ENCODE peak calls at places on chromosomes 3 and 15, in five cellular contexts. K, N, Q, V and Y are unnamed samples.

GRCh38 chr3:185813691-185814215 is 11.1 kb downstream of the IGF2BP2 start:
- DNase-seq in K (peak), N (no peak), Q (peak), V (peak), Y (peak)

GRCh38 chr3:72664171-72664570 is 184.1 kb downstream of the SHQ1 start:
- DNase-seq in K (no peak), N (no peak), Q (no peak), V (peak), Y (no peak)

GRCh38 chr3:187130346-187131066 is 8.8 kb downstream of the RPL39L start:
- DNase-seq in K (peak), N (no peak), Q (peak), V (peak), Y (peak)

GRCh38 chr15:77988386-77989301 is 88.9 kb downstream of the TBC1D2B start:
- DNase-seq in K (no peak), N (no peak), Q (no peak), V (no peak), Y (no peak)

GRCh38 chr15:60568883-60569495 is 90.0 kb upstream of the ICE2 start:
- DNase-seq in K (no peak), N (no peak), Q (no peak), V (no peak), Y (no peak)

GRCh38 chr3:186121968-186122367 is 13.1 kb upstream of the ETV5 start:
- DNase-seq in K (no peak), N (peak), Q (peak), V (no peak), Y (peak)

GRCh38 chr3:67481126-67481525 is 173.3 kb downstream of the SUCLG2 start:
- DNase-seq in K (no peak), N (no peak), Q (no peak), V (no peak), Y (no peak)

GRCh38 chr15:92033319-92033718 is 179.8 kb downstream of the SLCO3A1 start:
- DNase-seq in K (no peak), N (no peak), Q (no peak), V (peak), Y (no peak)

GRCh38 chr15:64158363-64159134 is 4.3 kb downstream of the PPIB start:
- DNase-seq in K (no peak), N (no peak), Q (no peak), V (no peak), Y (no peak)

GRCh38 chr3:117455782-117456181 is 746.2 kb downstream of the TUSC7 start:
- DNase-seq in K (no peak), N (no peak), Q (no peak), V (no peak), Y (no peak)

GRCh38 chr3:29478671-29479070 is 197.8 kb downstream of the RBMS3 start:
- DNase-seq in K (peak), N (no peak), Q (no peak), V (peak), Y (no peak)

GRCh38 chr3:30123224-30123623 is 483.2 kb upstream of the TGFBR2 start:
- DNase-seq in K (no peak), N (no peak), Q (no peak), V (no peak), Y (no peak)

GRCh38 chr3:189513281-189514151 is 117.7 kb upstream of the TP63 start:
- DNase-seq in K (no peak), N (peak), Q (peak), V (no peak), Y (no peak)

GRCh38 chr3:126180477-126181397 is at the start of gene ALDH1L1:
- DNase-seq in K (peak), N (peak), Q (peak), V (peak), Y (peak)

GRCh38 chr15:70512772-70513362 is 250.5 kb downstream of the UACA start:
- DNase-seq in K (no peak), N (peak), Q (peak), V (peak), Y (peak)

DNA sequence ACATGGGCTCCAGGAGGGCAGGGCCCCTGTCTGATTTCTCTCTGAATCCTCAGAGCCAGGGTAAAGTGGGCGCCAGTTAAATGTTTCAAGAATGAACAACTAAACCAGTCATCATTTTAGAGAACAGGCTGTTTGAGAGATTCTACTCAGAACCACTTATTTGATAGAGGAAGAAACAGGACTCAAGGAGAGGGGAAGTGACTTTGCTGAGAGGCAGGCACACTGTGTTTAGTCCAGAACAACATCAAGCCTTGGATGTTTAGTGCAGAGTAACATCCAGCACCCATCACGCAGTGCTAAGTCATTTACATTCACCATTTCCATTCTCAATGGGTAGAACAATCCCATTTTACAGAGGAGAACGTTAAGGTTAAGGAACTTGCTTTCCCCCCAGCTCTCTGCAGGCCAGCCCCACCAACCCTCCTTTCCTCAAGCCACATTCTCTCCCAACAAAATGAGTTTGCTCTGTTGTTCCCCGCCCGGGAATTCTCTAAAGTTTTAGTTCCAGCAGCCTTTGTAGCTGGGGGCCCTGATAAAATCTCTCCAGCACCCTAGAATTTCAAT is 1.1 kb downstream of the NMNAT3 start:
- DNase-seq in K (no peak), N (no peak), Q (no peak), V (no peak), Y (no peak)
- H3K4me2 ChIP-seq in K (peak), N (peak), Q (no peak), V (no peak), Y (no peak)

GRCh38 chr15:96416934-96417759 is 86.6 kb downstream of the NR2F2 start:
- DNase-seq in K (no peak), N (no peak), Q (no peak), V (peak), Y (peak)
- H2AFZ ChIP-seq in K (peak), N (no peak), Q (peak), V (peak), Y (peak)

DNA sequence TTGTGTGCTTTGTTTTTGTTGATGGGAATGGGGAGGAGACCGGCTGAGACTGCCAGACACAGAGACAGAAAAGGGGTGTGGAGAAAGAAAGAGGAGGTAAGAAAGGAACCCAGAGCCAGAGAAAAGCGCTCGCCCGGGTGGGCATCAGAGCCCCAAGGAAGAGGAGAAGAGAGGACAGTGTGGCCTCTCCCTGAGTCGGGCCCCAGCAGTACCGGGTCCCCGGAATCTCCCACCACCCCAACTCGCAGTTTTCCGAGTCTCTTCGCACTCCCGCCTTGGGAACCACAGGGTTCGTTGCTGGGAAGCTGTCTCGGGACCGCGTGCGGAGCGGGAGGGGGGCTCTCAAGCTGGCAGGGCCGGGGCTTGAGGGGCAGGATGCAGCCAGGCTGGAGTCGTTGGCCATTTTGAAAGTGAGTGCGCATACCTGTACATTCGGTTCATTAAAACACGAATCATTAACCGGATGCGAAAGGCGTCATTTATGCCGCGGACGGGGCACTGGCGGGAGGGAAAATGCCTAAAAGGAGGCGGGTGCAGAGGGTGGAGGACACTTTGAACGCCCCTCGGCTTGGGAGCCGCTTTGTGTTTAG is 3.2 kb downstream of the SKOR1 start:
- DNase-seq in K (no peak), N (no peak), Q (no peak), V (no peak), Y (no peak)
- TF ChIP-seq EZH2 in K (peak), N (no peak), Q (peak), V (peak), Y (peak)

GRCh38 chr3:46930945-46931403 is 45.6 kb downstream of the CCDC12 start:
- DNase-seq in K (no peak), N (peak), Q (no peak), V (no peak), Y (no peak)

GRCh38 chr3:46931631-46932441 is 44.7 kb downstream of the CCDC12 start:
- DNase-seq in K (no peak), N (peak), Q (no peak), V (peak), Y (no peak)

GRCh38 chr3:46929324-46929723 is 47.2 kb downstream of the CCDC12 start:
- DNase-seq in K (no peak), N (peak), Q (no peak), V (no peak), Y (no peak)

GRCh38 chr3:46928297-46928696 is 48.2 kb downstream of the CCDC12 start:
- DNase-seq in K (no peak), N (no peak), Q (no peak), V (no peak), Y (no peak)

DNA sequence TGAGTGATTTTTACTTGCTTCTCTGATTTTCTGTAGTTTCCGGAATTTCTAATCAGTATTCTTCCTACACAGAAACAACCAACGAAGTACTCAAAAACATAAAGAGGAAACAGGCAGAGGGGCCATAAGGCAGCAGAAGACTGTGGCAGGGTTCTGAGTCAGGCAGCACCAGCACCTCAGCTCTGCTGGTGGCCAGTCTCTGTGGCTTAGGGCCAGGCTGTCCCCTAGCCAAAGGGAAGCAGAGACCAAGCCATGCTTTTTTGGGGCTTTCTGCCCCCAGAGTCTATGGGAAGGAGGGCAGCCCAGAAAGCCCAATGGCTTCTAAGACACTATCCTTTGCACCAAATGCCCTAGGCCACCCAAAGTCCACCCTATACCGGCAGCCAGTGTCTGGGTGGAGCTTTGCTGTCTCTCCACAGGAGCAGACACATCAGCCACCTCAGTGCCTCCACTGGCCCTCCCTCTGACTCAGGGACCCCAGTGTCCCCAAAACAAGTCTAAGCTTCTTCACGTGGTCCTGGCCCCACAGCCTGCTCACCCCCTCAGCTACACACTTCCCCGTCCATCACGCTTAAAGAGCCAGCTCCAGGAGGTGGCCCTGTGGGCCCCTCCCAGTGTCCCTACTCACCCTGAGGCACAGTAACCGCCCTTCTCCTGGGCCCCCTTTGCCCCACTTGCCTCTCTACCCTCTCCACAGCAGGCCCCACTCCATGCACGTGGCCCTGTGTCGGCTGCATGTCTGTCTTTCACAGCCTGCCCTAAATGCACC is 46.2 kb downstream of the CCDC12 start:
- DNase-seq in K (no peak), N (no peak), Q (no peak), V (no peak), Y (no peak)
- H3K4me2 ChIP-seq in K (no peak), N (peak), Q (peak), V (peak), Y (no peak)

GRCh38 chr3:127820871-127821853 is 1.2 kb downstream of the MGLL start:
- DNase-seq in K (no peak), N (peak), Q (no peak), V (peak), Y (peak)

GRCh38 chr3:127823590-127823857 is 1.2 kb upstream of the MGLL start:
- DNase-seq in K (no peak), N (no peak), Q (no peak), V (no peak), Y (no peak)

GRCh38 chr3:127822836-127823589 is 698 bp upstream of the MGLL start:
- DNase-seq in K (no peak), N (peak), Q (peak), V (peak), Y (peak)

GRCh38 chr3:127820221-127820870 is 2.0 kb downstream of the MGLL start:
- DNase-seq in K (no peak), N (no peak), Q (no peak), V (peak), Y (peak)

GRCh38 chr3:127822166-127822835 is at the start of gene MGLL:
- DNase-seq in K (peak), N (peak), Q (peak), V (peak), Y (peak)
- H2AFZ ChIP-seq in K (peak), N (peak), Q (peak), V (peak), Y (peak)

DNA sequence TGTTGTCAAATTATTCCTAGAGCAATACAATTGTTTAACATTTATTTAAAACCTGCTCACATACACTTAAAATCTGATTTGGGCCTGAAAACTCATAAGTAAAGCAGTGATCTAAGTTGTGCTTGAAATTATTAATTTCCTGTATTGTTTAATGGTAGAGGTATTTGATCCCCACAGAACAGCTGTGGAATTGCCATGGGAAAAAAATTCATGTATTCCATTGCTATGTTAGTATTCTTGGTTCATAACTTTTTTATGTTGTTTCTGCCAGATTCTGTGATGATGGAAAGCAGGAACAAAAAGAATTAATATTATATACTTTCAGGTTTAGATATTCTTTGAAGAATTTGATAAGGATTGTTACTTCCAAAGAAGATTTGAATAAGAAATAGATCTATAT is 831.5 kb upstream of the NR2F2 start:
- DNase-seq in K (no peak), N (no peak), Q (no peak), V (no peak), Y (no peak)
- TF ChIP-seq EZH2 in K (no peak), N (no peak), Q (no peak), V (no peak), Y (no peak)

DNA sequence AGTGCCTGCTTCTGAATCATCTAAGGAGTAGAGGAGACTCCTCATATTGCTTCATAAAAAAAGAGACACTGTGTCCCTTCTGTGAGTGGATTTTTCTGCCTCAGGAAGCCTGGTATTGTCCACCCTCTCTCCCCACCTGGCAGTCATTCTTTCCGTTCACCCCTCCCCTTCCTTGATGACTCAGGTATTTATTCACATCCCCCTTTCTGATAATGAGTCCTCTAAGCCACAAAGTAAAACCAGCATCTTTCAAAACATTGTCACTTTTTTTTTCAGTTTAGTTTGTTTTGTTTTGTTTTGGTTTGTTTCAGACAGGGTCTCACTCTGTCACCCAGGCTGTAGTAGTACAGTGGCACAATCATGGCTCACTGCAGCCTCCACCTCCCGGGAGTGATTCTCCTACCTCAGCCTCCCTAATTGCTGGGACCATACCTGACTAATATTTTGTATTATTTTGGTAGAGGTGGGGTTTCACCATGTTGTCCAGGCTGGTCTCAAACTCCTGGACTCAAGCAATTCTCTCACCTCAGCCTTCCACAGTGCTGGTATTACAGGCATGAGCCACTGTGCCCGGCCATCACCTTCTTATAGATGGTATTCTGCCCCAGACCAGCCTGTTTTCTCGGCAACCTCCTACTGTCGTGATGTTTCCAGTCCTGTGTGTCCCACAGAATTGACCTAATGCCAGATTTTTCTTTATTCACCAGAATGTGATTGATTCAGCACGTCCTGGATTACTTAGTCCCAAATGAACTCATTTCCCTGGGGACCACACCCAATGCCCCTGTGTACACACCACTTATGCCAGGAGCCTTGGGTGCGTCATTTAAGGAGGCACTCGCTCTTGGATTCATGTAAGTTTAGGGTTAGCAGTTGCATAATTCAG is 65.0 kb upstream of the UBE2E1 start:
- DNase-seq in K (peak), N (peak), Q (peak), V (peak), Y (peak)
- H3K4me2 ChIP-seq in K (peak), N (peak), Q (peak), V (no peak), Y (no peak)

GRCh38 chr3:150786791-150787190 is 23.8 kb upstream of the SIAH2 start:
- DNase-seq in K (peak), N (peak), Q (peak), V (peak), Y (no peak)

GRCh38 chr3:150784747-150785125 is 21.8 kb upstream of the SIAH2 start:
- DNase-seq in K (no peak), N (no peak), Q (no peak), V (no peak), Y (no peak)

GRCh38 chr3:150790621-150791020 is 27.7 kb upstream of the SIAH2 start:
- DNase-seq in K (no peak), N (no peak), Q (no peak), V (no peak), Y (peak)

GRCh38 chr3:150783920-150784746 is 21.2 kb upstream of the SIAH2 start:
- DNase-seq in K (peak), N (no peak), Q (no peak), V (no peak), Y (no peak)

GRCh38 chr3:150787741-150788370 is 24.9 kb upstream of the SIAH2 start:
- DNase-seq in K (peak), N (peak), Q (peak), V (peak), Y (peak)
- H2AFZ ChIP-seq in K (peak), N (no peak), Q (no peak), V (peak), Y (no peak)